ENCODE peak calls at places on chromosomes 3 and 15, in five cellular contexts. Y is psoas muscle; O is stomach; J is right lobe of liver; L is CD8-positive, alpha-beta memory T cell. E is an unnamed sample.
A peak's percentile ranks its signal among the peaks of the same experiment; 100 is the strongest.

GRCh38 chr3:170760174-170760526 is 109.8 kb downstream of the RPL22L1 start:
- DNase-seq in O (peak; percentile 48), Y (no peak), L (no peak), J (peak; percentile 60), E (no peak)

GRCh38 chr3:141485578-141486415 is 1.0 kb upstream of the RASA2 start:
- DNase-seq in L (no peak), Y (no peak), O (no peak), J (no peak), E (peak; percentile 35)

GRCh38 chr3:134336587-134336986 is 37.7 kb downstream of the AMOTL2 start:
- DNase-seq in O (no peak), L (no peak), Y (peak; percentile 38), J (no peak), E (no peak)

GRCh38 chr15:44718180-44718926 is 7.0 kb downstream of the B2M start:
- DNase-seq in Y (no peak), J (no peak), O (no peak), L (no peak), E (no peak)

GRCh38 chr3:98897701-98898100 is 3.8 kb downstream of the DCBLD2 start:
- DNase-seq in Y (no peak), O (no peak), J (no peak), L (no peak), E (no peak)

GRCh38 chr15:77819271-77819806 is 186.6 kb upstream of the LINGO1 start:
- DNase-seq in L (no peak), Y (no peak), J (no peak), O (no peak), E (no peak)

GRCh38 chr3:196533260-196533681 is 18.1 kb upstream of the SMCO1 start:
- DNase-seq in Y (no peak), L (no peak), O (no peak), J (no peak), E (no peak)

GRCh38 chr3:58536501-58537411 is at the start of gene ACOX2:
- DNase-seq in O (peak; percentile 48), J (peak; percentile 92), Y (peak; percentile 74), L (no peak), E (no peak)

GRCh38 chr15:59339252-59339672 is 33.4 kb downstream of the MYO1E start:
- DNase-seq in Y (no peak), O (no peak), J (no peak), L (no peak), E (no peak)

GRCh38 chr15:47364671-47365141 is 352.6 kb upstream of the SEMA6D start:
- DNase-seq in J (no peak), O (no peak), Y (no peak), L (no peak), E (no peak)

GRCh38 chr3:127991251-127991650 is 61.0 kb upstream of the SEC61A1 start:
- DNase-seq in L (no peak), O (no peak), Y (no peak), J (no peak), E (no peak)

GRCh38 chr15:71092056-71092600 is 23.1 kb upstream of the THSD4 start:
- DNase-seq in Y (no peak), O (no peak), J (no peak), L (no peak), E (no peak)

GRCh38 chr15:85005744-85006143 is 24.1 kb downstream of the PDE8A start:
- DNase-seq in L (no peak), J (no peak), Y (no peak), O (no peak), E (no peak)
- H3K4me1 ChIP-seq in L (peaks cover 27% of the 10 kb centered on the region), J (peaks cover 51% of the 10 kb centered on the region), Y (peaks cover 83% of the 10 kb centered on the region), O (peaks cover 51% of the 10 kb centered on the region), E (peaks cover 53% of the 10 kb centered on the region)

DNA sequence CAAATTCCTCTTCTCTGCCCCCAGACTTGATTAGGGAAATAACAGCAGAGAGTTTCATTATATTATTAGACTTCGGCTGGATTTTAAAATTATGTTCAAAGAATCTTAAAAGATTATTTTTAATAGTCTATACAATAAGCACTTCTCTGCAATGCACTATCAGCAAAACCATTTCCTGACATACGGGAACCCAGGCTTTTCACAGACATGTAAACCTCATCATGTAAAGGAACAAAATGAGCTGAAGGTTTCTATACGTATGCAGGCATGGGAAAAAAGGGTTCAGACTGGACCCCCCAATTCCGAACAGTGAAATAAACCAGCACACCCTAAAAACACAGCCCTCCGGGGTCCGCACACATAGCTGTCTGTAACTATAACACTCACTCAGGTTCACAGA is 77.5 kb upstream of the LMOD3 start:
- DNase-seq in J (no peak), O (no peak), L (no peak), Y (no peak), E (no peak)
- H3K4me1 ChIP-seq in J (peaks cover 4% of the 10 kb centered on the region), O (peaks cover 12% of the 10 kb centered on the region), L (peaks cover 34% of the 10 kb centered on the region), Y (no peaks in the 10 kb centered on the region), E (peaks cover 25% of the 10 kb centered on the region)

DNA sequence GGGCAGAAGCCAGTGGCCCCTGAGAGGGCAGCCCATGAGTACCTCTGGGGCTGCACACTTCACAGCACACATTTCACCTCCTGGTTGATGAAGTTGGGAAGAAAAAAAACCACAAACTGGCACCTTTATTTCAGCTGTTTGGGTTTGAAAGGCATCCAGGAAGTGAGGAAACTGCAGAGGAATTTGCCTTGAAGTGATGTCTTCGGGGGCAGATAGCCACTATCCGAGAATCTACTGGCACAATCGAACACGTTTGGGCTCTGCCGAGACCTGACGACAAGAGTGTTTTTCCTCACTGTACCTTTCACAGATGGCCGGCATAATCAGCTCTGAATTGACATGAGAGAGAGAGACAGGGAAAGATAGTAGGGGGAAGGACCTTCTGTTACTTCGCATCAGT is 59.7 kb downstream of the LRIG1 start:
- DNase-seq in L (no peak), Y (no peak), J (no peak), O (no peak), E (no peak)
- H3K4me1 ChIP-seq in L (peaks cover 8% of the 10 kb centered on the region), Y (peaks cover 69% of the 10 kb centered on the region), J (peaks cover 6% of the 10 kb centered on the region), O (peaks cover 41% of the 10 kb centered on the region), E (peaks cover 13% of the 10 kb centered on the region)

DNA sequence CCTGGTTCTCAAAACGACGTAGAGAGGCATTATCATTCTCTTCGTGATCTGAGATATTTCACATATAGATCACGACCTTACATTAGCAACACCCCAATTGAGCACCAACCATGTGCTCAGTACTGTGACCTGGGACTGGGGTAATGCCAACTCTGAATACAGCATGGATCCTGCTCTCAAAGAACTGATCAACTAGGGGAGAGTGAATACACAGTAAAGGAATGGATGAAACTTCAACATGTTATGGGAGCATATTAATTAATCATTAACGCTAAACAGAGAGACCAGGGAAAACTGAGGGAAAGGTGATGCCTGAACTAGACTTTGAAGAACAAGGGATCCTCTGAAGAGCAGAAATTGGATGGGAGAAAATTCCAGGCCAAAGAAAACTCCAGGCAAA is 105.8 kb downstream of the ANO10 start:
- DNase-seq in O (no peak), Y (no peak), J (no peak), L (no peak), E (no peak)
- H3K4me1 ChIP-seq in O (no peaks in the 10 kb centered on the region), Y (no peaks in the 10 kb centered on the region), J (no peaks in the 10 kb centered on the region), L (no peaks in the 10 kb centered on the region), E (no peaks in the 10 kb centered on the region)

GRCh38 chr3:105809204-105809893 is 59.5 kb downstream of the CBLB start:
- DNase-seq in O (no peak), J (no peak), L (no peak), Y (no peak), E (no peak)
- H3K4me1 ChIP-seq in O (peaks cover 7% of the 10 kb centered on the region), J (peaks cover 10% of the 10 kb centered on the region), L (peaks cover 31% of the 10 kb centered on the region), Y (peaks cover 42% of the 10 kb centered on the region), E (peaks cover 49% of the 10 kb centered on the region)

DNA sequence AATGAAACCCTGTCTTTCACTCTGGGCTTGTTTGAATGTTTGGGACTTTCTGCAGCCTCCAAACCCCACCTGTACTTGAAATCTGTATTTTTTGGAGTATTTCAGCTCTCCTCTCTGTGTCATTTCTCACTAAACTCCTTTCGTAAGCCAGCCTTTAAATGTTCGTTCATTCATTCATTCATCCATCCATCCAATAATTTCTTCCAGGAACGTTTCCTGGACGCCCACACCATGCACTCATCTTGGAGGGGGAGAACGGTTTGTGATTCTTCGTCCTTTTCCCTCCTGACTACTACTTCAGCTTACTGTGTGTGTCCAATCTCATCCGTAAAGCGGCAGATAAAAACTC is 569 bp upstream of the KLHL25 start:
- DNase-seq in L (no peak), J (no peak), Y (no peak), O (no peak), E (no peak)
- H3K4me1 ChIP-seq in L (peaks cover 34% of the 10 kb centered on the region), J (peaks cover 7% of the 10 kb centered on the region), Y (peaks cover 16% of the 10 kb centered on the region), O (peaks cover 34% of the 10 kb centered on the region), E (peaks cover 30% of the 10 kb centered on the region)

E was measured in CD4-positive, alpha-beta memory T cell.